ENCODE peak calls at places on chromosomes 1 and 21, in ten cellular contexts. W is retinal pigment epithelial cell; K is stimulated activated CD4-positive, alpha-beta T cell treated with anti-CD3 and anti-CD28 coated beads, Interleukin-2, amount 100 ng/mL, for 48 hours; V is kidney glomerular epithelial cell; X is NCI-H1092 treated with DMSO at 0.1 percent for 48 hours; U is HFFc6; T is stimulated activated naive CD4-positive, alpha-beta T cell; O is activated CD4-positive, alpha-beta T cell treated with anti-CD3 and anti-CD28 coated beads, Interleukin-2, amount 50 U/mL, for 24 hours; Y is HuH-7.5; Z is caudate nucleus. H is an unnamed sample.

GRCh38 chr1:194159941-194160340 is 973.5 kb upstream of the B3GALT2 start:
- DNase-seq in K (no peak), V (no peak), T (no peak), O (no peak), Z (no peak), X (no peak), W (no peak), U (peak; percentile 6), Y (no peak), H (no peak)

GRCh38 chr1:183241446-183241845 is 55.4 kb downstream of the LAMC2 start:
- DNase-seq in W (no peak), Y (no peak), Z (no peak), O (no peak), U (peak; percentile 59), K (no peak), V (no peak), T (no peak), X (no peak), H (peak; percentile 53)

GRCh38 chr1:101291562-101292035 is 54.8 kb downstream of the S1PR1 start:
- DNase-seq in U (peak; percentile 54), T (peak; percentile 53), O (no peak), K (peak; percentile 43), Y (peak; percentile 26), X (no peak), V (peak; percentile 27), Z (no peak), W (peak; percentile 37), H (no peak)

GRCh38 chr21:44758781-44759627 is 42.6 kb downstream of the UBE2G2 start:
- DNase-seq in T (no peak), Z (no peak), O (no peak), Y (no peak), U (no peak), K (no peak), V (no peak), X (no peak), W (no peak), H (no peak)

GRCh38 chr1:157773723-157774350 is 3.1 kb downstream of the FCRL2 start:
- DNase-seq in Y (peak; percentile 12), Z (no peak), V (no peak), X (no peak), O (no peak), W (no peak), T (no peak), U (no peak), K (no peak), H (no peak)

GRCh38 chr1:54569339-54569738 is 21.3 kb downstream of the ACOT11 start:
- DNase-seq in T (no peak), X (no peak), U (peak; percentile 28), W (no peak), Y (no peak), V (no peak), K (no peak), Z (no peak), O (no peak), H (no peak)

GRCh38 chr1:207752456-207753132 is 740 bp downstream of the CD46 start:
- DNase-seq in K (peak; percentile 12), Z (no peak), X (peak; percentile 45), W (no peak), O (peak; percentile 15), V (peak; percentile 58), T (peak; percentile 26), U (no peak), Y (no peak), H (peak; percentile 60)

GRCh38 chr21:46357335-46357604 is 33.3 kb downstream of the PCNT start:
- DNase-seq in W (no peak), Y (no peak), V (no peak), U (no peak), T (no peak), Z (no peak), O (no peak), X (no peak), K (no peak), H (no peak)

GRCh38 chr1:202106340-202107284 is 16.1 kb upstream of the GPR37L1 start:
- DNase-seq in K (no peak), Y (no peak), V (no peak), O (no peak), T (no peak), X (peak; percentile 82), U (no peak), W (no peak), Z (no peak), H (peak; percentile 46)

GRCh38 chr1:76494807-76495206 is 372.5 kb upstream of the ST6GALNAC5 start:
- DNase-seq in T (no peak), U (no peak), K (no peak), V (peak; percentile 10), X (no peak), Y (no peak), Z (no peak), W (no peak), O (no peak), H (no peak)

GRCh38 chr21:45393021-45393420 is 11.9 kb upstream of the COL18A1 start:
- DNase-seq in U (no peak), X (no peak), V (no peak), Y (no peak), K (no peak), Z (no peak), W (no peak), T (no peak), O (no peak), H (no peak)

GRCh38 chr1:70354332-70355110 is at the start of gene ANKRD13C:
- DNase-seq in K (peak; percentile 78), O (peak; percentile 80), T (peak; percentile 99), X (peak; percentile 93), V (peak; percentile 94), W (peak; percentile 86), Y (peak; percentile 74), U (peak; percentile 93), Z (peak; percentile 87), H (peak; percentile 91)

GRCh38 chr1:201502511-201502857 is 4.4 kb downstream of the CSRP1 start:
- DNase-seq in U (no peak), W (no peak), V (no peak), Y (no peak), K (no peak), Z (no peak), O (no peak), X (no peak), T (no peak), H (no peak)

H was measured in trophoblast cell.